ENCODE peak calls at places on chromosomes 11 and 22, in five cellular contexts. O is GM23338, G is Peyer's patch, N is IMR-90, H is left ventricle myocardium inferior. Q is an unnamed sample.

GRCh38 chr11:124759268-124760204 is 2.6 kb downstream of the ESAM start:
- DNase-seq in N (no peak), O (peak; percentile 59), G (no peak), H (peak; percentile 78), Q (no peak)

GRCh38 chr11:130763087-130763980 is 152.9 kb downstream of the SNX19 start:
- DNase-seq in H (no peak), G (no peak), N (peak; percentile 22), O (no peak), Q (no peak)

GRCh38 chr11:444397-445144 is 2.8 kb upstream of the ANO9 start:
- DNase-seq in H (no peak), G (no peak), N (peak; percentile 22), O (no peak), Q (no peak)

GRCh38 chr11:96228911-96229310 is 114.1 kb downstream of the MAML2 start:
- DNase-seq in G (no peak), N (peak; percentile 64), O (no peak), H (no peak), Q (no peak)

GRCh38 chr11:72721689-72722049 is 30.5 kb downstream of the ARAP1 start:
- DNase-seq in H (peak; percentile 42), G (no peak), O (no peak), N (no peak), Q (peak; percentile 21)

GRCh38 chr11:60485987-60486386 is 6.6 kb upstream of the MS4A12 start:
- DNase-seq in N (no peak), O (peak; percentile 73), H (no peak), G (peak; percentile 65), Q (no peak)

GRCh38 chr11:78516281-78516680 is 58.4 kb downstream of the NARS2 start:
- DNase-seq in N (no peak), G (no peak), H (no peak), O (no peak), Q (no peak)

GRCh38 chr22:33519140-33519973 is 400.9 kb downstream of the LARGE1 start:
- DNase-seq in N (peak; percentile 61), O (peak; percentile 84), G (peak; percentile 49), H (no peak), Q (no peak)

DNA sequence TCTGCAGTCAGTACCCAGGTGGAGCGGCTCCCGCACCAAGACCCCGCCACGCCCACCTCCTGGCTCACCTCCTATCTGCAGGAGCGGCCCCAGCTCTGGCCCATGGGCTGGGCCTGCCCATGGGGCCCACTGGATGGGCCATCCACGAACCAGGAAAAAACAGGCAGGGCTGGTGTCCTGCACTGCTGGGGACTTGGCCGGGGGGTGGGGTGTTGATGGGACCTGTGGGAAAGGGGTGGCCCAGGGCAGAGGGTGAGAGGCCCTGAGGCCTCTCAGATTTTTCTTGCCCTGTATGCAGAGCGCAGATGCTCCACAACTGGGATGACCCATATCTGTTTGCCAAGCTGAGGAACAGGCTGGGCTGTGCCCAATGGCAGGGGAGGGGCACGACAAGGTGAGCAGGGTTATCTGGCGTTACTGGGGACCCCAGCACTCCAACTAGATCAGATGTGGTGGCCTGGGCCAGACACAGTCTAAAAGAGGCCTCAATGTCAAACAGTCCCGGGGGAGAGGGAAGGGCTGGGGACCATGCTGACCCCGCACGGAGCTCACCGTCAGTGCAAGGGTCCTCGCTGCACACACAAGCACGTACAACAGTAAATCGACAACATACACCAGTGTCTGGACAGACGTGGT is 2.6 kb upstream of the PIM3 start:
- DNase-seq in O (no peak), G (no peak), N (no peak), H (peak; percentile 15), Q (no peak)
- H3K4me1 ChIP-seq in O (no peaks in the 10 kb centered on the region), G (peaks cover 3% of the 10 kb centered on the region), N (peaks cover 26% of the 10 kb centered on the region), H (peaks cover 73% of the 10 kb centered on the region), Q (peaks cover 15% of the 10 kb centered on the region)

GRCh38 chr22:24412274-24412673 is 15.1 kb upstream of the ADORA2A start:
- DNase-seq in H (no peak), O (no peak), N (no peak), G (no peak), Q (no peak)
- H3K36me3 ChIP-seq in H (peaks cover 38% of the 10 kb centered on the region), O (no peaks in the 10 kb centered on the region), N (peaks cover 26% of the 10 kb centered on the region), G (no peaks in the 10 kb centered on the region), Q (peaks cover 31% of the 10 kb centered on the region)

GRCh38 chr11:122155001-122155400 is 39.0 kb upstream of the BLID start:
- DNase-seq in O (no peak), N (no peak), H (no peak), G (no peak), Q (no peak)
- H3K4me3 ChIP-seq in O (no peak overlapping the region), N (no peak overlapping the region), H (no peak overlapping the region), G (no peak overlapping the region), Q (no peak overlapping the region)

DNA sequence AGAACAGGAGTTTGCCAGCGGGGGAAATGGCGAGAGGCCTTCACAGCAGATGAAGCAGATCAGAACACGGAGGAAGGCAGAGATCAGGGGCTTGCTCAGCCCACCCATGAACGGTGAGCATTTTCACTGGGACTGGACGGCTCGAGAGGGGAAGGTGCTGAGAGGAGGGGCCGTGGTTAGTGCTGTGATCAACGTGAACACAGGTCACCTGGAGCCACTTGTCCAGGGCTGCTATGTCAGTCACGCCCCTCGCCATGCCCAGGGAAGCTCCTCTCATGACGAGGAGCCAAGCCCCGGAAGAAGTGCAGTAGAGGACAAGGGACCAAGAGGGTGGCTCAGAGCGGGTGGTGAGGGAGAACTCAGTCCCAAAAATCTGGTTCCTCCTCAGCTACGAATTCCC is 7.0 kb downstream of the PLA2G6 start:
- DNase-seq in G (no peak), H (no peak), O (no peak), N (no peak), Q (no peak)
- H3K4me1 ChIP-seq in G (no peaks in the 10 kb centered on the region), H (peaks cover 56% of the 10 kb centered on the region), O (no peaks in the 10 kb centered on the region), N (peaks cover 26% of the 10 kb centered on the region), Q (peaks cover 14% of the 10 kb centered on the region)

GRCh38 chr22:30582788-30583575 is 8.5 kb upstream of the GAL3ST1 start:
- DNase-seq in G (no peak), N (no peak), H (no peak), O (no peak), Q (no peak)
- H3K36me3 ChIP-seq in G (peaks cover 2% of the 10 kb centered on the region), N (peaks cover 95% of the 10 kb centered on the region), H (peaks cover 100% of the 10 kb centered on the region), O (peaks cover 35% of the 10 kb centered on the region), Q (peaks cover 98% of the 10 kb centered on the region)